ENCODE peak calls at places on chromosomes 4 and X, in ten cellular contexts. U is mammary epithelial cell; N is fibroblast of pulmonary artery; V is neural progenitor cell; L is lower leg skin; T is ovary; G is CD8-positive, alpha-beta T cell; Y is HFF-Myc; C is thoracic aorta; K is fibroblast of lung. Q is an unnamed sample.
A peak's percentile ranks its signal among the peaks of the same experiment; 100 is the strongest.

GRCh38 chr4:53706422-53707032 is 115.2 kb upstream of the LNX1 start:
- DNase-seq in N (peak; percentile 86), Y (peak; percentile 62), K (peak; percentile 83), C (no peak), L (no peak), U (peak; percentile 48), V (peak; percentile 68), T (no peak), G (no peak), Q (peak; percentile 74)

GRCh38 chrX:30971761-30972603 is 82.9 kb upstream of the TAB3 start:
- DNase-seq in Y (peak; percentile 53), K (peak; percentile 43), T (peak; percentile 18), V (peak; percentile 56), L (no peak), G (no peak), N (peak; percentile 55), U (peak; percentile 37), C (no peak), Q (peak; percentile 66)

GRCh38 chr4:70651864-70652506 is 14.3 kb downstream of the JCHAIN start:
- DNase-seq in K (peak; percentile 66), U (peak; percentile 29), Y (no peak), G (no peak), N (peak; percentile 64), L (no peak), C (no peak), V (peak; percentile 30), T (no peak), Q (peak; percentile 38)

GRCh38 chr4:28947374-28947773 is 1772.8 kb upstream of the PCDH7 start:
- DNase-seq in V (no peak), K (no peak), T (no peak), Y (no peak), G (no peak), C (no peak), U (no peak), L (no peak), N (no peak), Q (no peak)

GRCh38 chr4:1080961-1081688 is 32.2 kb downstream of the RNF212 start:
- DNase-seq in U (peak; percentile 93), N (peak; percentile 34), C (no peak), Y (no peak), T (no peak), K (peak; percentile 54), G (no peak), V (no peak), L (peak; percentile 72), Q (peak; percentile 21)

GRCh38 chr4:142274137-142274536 is 572.0 kb downstream of the INPP4B start:
- DNase-seq in V (no peak), U (peak; percentile 71), Y (no peak), K (peak; percentile 91), N (peak; percentile 34), L (no peak), T (no peak), G (no peak), C (no peak), Q (peak; percentile 27)

GRCh38 chr4:175790067-175790466 is 22.0 kb downstream of the GPM6A start:
- DNase-seq in K (no peak), U (no peak), Y (no peak), N (no peak), G (no peak), V (peak; percentile 70), C (no peak), T (no peak), L (no peak), Q (no peak)

GRCh38 chrX:131812847-131813825 is 210.0 kb upstream of the STK26 start:
- DNase-seq in L (peak; percentile 93), Y (no peak), G (peak; percentile 94), T (peak; percentile 82), K (no peak), N (no peak), C (no peak), U (peak; percentile 79), V (no peak), Q (peak; percentile 58)

GRCh38 chr4:100933628-100934027 is 413.7 kb downstream of the PPP3CA start:
- DNase-seq in U (peak; percentile 11), V (no peak), T (no peak), Y (peak; percentile 2), K (peak; percentile 20), C (no peak), N (peak; percentile 87), L (no peak), G (no peak), Q (peak; percentile 68)

GRCh38 chr4:74365761-74366160 is 816 bp downstream of the EREG start:
- DNase-seq in T (no peak), V (peak; percentile 38), L (no peak), Y (no peak), U (no peak), C (no peak), N (peak; percentile 23), G (no peak), K (peak; percentile 62), Q (no peak)
- H3K4me3 ChIP-seq in T (no peak overlapping the region), V (peak overlapping the region; percentile 50), L (no peak overlapping the region), Y (peak overlapping the region; percentile 66), U (peak overlapping the region; percentile 81), C (peak overlapping the region; percentile 79), N (peak overlapping the region; percentile 63), G (no peak overlapping the region), K (peak overlapping the region; percentile 93), Q (no peak overlapping the region)

GRCh38 chrX:132948648-132949260 is 9.7 kb downstream of the HS6ST2 start:
- DNase-seq in G (no peak), V (peak; percentile 51), T (no peak), L (no peak), N (no peak), K (no peak), Y (no peak), U (no peak), C (no peak), Q (no peak)
- TF ChIP-seq CTCF in G (no peak), V (peak; percentile 64), T (no peak), L (no peak), N (no peak), K (no peak), Y (peak; percentile 11), U (peak; percentile 26), C (no peak), Q (no peak)

GRCh38 chr4:188454573-188454972 is 315.3 kb downstream of the TRIML1 start:
- DNase-seq in K (no peak), N (no peak), V (peak; percentile 58), L (no peak), T (no peak), Y (no peak), U (no peak), G (no peak), C (no peak), Q (no peak)

GRCh38 chr4:188452097-188452496 is 312.9 kb downstream of the TRIML1 start:
- DNase-seq in C (no peak), N (no peak), L (no peak), V (peak; percentile 72), T (no peak), Y (no peak), U (no peak), G (no peak), K (no peak), Q (no peak)

GRCh38 chr4:188455353-188455752 is 316.1 kb downstream of the TRIML1 start:
- DNase-seq in T (no peak), N (no peak), V (no peak), L (no peak), C (no peak), U (no peak), G (no peak), K (no peak), Y (no peak), Q (no peak)
- H3K4me3 ChIP-seq in T (no peak overlapping the region), N (no peak overlapping the region), V (no peak overlapping the region), L (no peak overlapping the region), C (no peak overlapping the region), U (no peak overlapping the region), G (no peak overlapping the region), K (no peak overlapping the region), Y (no peak overlapping the region), Q (peak overlapping the region; percentile 8)

DNA sequence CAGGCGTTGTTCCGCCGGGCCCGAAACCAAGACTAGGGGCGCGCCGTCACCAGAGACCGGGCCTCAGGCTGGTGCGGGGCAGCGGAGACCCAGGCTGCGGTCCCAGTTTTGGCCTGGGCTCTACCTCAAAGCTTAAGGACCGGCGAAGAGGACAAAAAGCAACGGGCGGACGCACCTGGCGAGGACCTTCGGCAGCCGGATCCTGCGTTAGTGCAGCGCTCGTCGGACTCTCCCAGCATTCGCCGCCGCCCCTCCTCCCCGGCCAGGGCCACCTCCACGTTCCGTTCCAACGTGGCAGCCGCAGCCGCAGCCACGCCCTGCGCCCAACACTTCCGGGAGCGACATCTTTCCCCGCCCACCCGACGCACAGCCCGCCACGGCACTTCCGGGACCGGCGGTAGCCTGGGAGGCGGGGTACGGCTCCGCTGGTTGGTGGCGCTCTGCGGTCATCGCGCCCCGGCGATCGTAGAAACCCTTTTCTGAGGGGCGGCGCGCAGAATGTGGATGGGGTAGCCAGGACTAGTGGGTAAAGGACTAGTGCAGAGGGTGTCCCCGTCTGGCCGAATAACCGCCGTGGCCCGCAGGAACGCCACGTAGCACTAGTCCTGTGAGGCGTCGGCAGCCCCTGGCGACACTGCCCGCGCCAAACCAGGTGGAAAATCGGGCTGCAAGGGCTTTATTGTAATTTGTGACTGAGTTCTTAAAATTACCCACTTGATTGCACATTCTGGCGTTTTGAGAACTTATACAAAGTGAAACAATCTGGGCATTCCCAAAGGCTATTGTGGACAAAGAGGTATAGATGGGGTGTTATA is at the start of gene SEC31A:
- DNase-seq in N (peak; percentile 95), C (peak; percentile 84), L (peak; percentile 99), V (peak; percentile 99), U (peak; percentile 95), T (peak; percentile 93), K (peak; percentile 92), G (peak; percentile 97), Y (peak; percentile 67), Q (peak; percentile 96)
- TF ChIP-seq CTCF in N (no peak), C (no peak), L (no peak), V (peak; percentile 9), U (peak; percentile 7), T (no peak), K (no peak), G (no peak), Y (no peak), Q (no peak)

GRCh38 chr4:15653430-15653829 is 1.7 kb downstream of the FBXL5 start:
- DNase-seq in V (no peak), C (no peak), L (no peak), N (no peak), K (no peak), T (no peak), Y (no peak), G (no peak), U (no peak), Q (no peak)
- H3K4me3 ChIP-seq in V (peak overlapping the region; percentile 93), C (peak overlapping the region; percentile 70), L (no peak overlapping the region), N (peak overlapping the region; percentile 73), K (peak overlapping the region; percentile 90), T (peak overlapping the region; percentile 61), Y (peak overlapping the region; percentile 65), G (peak overlapping the region; percentile 62), U (peak overlapping the region; percentile 93), Q (peak overlapping the region; percentile 78)